ENCODE peak calls at places on chromosomes 1 and 21, in ten cellular contexts. U, Y, F, B, M, I, Q, Z, T and A are unnamed samples. For H3K4me1, the result is how much of the 10 kb centered on the place peaks cover.

GRCh38 chr1:167103236-167103894 is 9.5 kb downstream of the STYXL2 start:
- DNase-seq in T (no peak), I (no peak), M (no peak), Z (no peak), Y (no peak), F (no peak), Q (peak), B (peak), U (no peak), A (no peak)

GRCh38 chr1:57894315-57894714 is 470.5 kb upstream of the DAB1 start:
- DNase-seq in Z (no peak), U (no peak), T (no peak), F (no peak), I (no peak), B (no peak), Y (no peak), M (no peak), Q (no peak), A (no peak)

GRCh38 chr1:242120432-242120831 is 121.5 kb upstream of the MAP1LC3C start:
- DNase-seq in T (peak), U (no peak), Z (no peak), I (no peak), Q (no peak), M (no peak), F (no peak), Y (no peak), B (no peak), A (no peak)

GRCh38 chr1:205597691-205598314 is 34.0 kb downstream of the ELK4 start:
- DNase-seq in U (no peak), F (no peak), Y (peak), T (no peak), B (peak), I (no peak), M (peak), Q (no peak), Z (no peak), A (no peak)

GRCh38 chr21:31576428-31576827 is 83.1 kb upstream of the SOD1 start:
- DNase-seq in Z (no peak), I (no peak), Q (peak), F (no peak), M (peak), B (peak), U (no peak), Y (peak), T (no peak), A (no peak)

GRCh38 chr1:1157914-1158710 is 15.6 kb upstream of the TTLL10 start:
- DNase-seq in F (peak), B (peak), M (peak), I (peak), Z (peak), Y (peak), Q (peak), U (no peak), T (peak), A (no peak)

GRCh38 chr21:16678479-16678878 is 834.4 kb upstream of the CXADR start:
- DNase-seq in T (no peak), U (no peak), M (no peak), Y (peak), Z (no peak), I (no peak), F (no peak), Q (no peak), B (no peak), A (no peak)

GRCh38 chr1:65793359-65793732 is 651 bp downstream of the PDE4B start:
- DNase-seq in Y (no peak), M (peak), U (no peak), I (no peak), B (peak), Z (no peak), F (no peak), T (no peak), Q (no peak), A (no peak)

GRCh38 chr1:15663925-15664324 is 20.2 kb upstream of the PLEKHM2 start:
- DNase-seq in M (no peak), F (no peak), Q (no peak), B (no peak), Y (no peak), I (no peak), U (no peak), T (no peak), Z (no peak), A (no peak)

DNA sequence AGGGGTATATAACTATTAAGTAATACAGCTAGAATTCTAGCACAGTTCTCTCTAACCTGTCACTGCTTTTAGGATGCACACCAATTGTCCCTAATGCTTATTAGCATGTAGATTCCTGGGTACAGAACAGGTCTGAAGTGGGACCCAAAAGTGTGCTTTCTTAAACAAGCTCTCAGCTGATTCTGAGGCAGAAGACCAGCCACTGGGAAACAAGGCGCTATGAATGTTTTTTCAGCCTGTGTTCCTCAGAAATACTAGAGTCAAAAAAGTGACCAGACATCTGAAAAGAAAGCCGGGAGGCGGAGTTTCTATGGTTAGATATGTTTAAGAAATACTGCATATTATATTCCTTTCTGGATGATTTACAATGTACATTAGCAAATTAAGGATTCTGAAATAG is 1.8 kb downstream of the PEF1 start:
- DNase-seq in Y (no peak), F (no peak), M (no peak), T (no peak), Z (peak), U (no peak), Q (no peak), B (no peak), I (no peak), A (no peak)
- H3K4me1 ChIP-seq in Y (under half), F (under half), M (under half), T (under half), Z (half or more), U (under half), Q (under half), B (under half), I (under half), A (under half)

GRCh38 chr1:30679201-30679975 is 44.0 kb downstream of the MATN1 start:
- DNase-seq in B (no peak), Y (no peak), F (no peak), M (no peak), Z (no peak), Q (no peak), T (no peak), I (no peak), U (peak), A (no peak)

GRCh38 chr1:30679976-30680305 is 43.4 kb downstream of the MATN1 start:
- DNase-seq in Y (no peak), Q (no peak), B (no peak), U (peak), Z (no peak), M (no peak), I (no peak), T (no peak), F (no peak), A (no peak)

GRCh38 chr1:30677471-30677870 is 45.9 kb downstream of the MATN1 start:
- DNase-seq in Y (no peak), F (no peak), B (no peak), T (no peak), I (no peak), M (no peak), Z (no peak), Q (no peak), U (peak), A (no peak)

GRCh38 chr1:30680429-30680828 is 43.0 kb downstream of the MATN1 start:
- DNase-seq in M (no peak), Z (no peak), F (no peak), B (no peak), Q (no peak), T (no peak), U (peak), I (no peak), Y (no peak), A (no peak)

DNA sequence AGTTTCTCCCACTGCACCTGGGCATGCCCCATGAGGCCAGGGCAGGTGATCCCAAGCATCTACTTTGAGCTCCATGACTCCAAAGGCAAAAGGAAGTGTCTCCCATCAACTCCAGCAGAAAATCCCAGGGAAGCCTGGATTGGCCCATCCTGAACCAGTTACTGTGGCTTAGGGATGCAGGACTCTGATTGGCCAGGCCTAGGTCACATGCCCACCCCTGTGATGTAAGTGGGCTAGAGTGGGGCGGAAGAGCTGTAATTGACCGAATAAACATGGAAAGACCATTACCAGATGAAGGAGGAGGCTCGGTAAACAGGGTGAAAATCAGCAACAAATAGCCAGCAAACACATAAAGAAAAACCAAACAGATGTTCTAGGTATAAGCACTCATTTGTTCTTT is 45.2 kb downstream of the MATN1 start:
- DNase-seq in Q (no peak), M (no peak), Y (no peak), U (no peak), B (no peak), Z (no peak), T (no peak), I (no peak), F (no peak), A (no peak)
- H3K27ac ChIP-seq in Q (no peak), M (no peak), Y (no peak), U (no peak), B (no peak), Z (no peak), T (no peak), I (no peak), F (no peak), A (no peak)

GRCh38 chr1:111214086-111214801 is 13.3 kb upstream of the CHI3L2 start:
- DNase-seq in F (peak), I (no peak), B (peak), Y (no peak), Q (no peak), Z (no peak), U (no peak), T (peak), M (no peak), A (no peak)

GRCh38 chr1:111212634-111213335 is 12.3 kb upstream of the DENND2D start:
- DNase-seq in B (no peak), I (no peak), F (no peak), Z (no peak), Y (no peak), Q (no peak), U (no peak), M (no peak), T (no peak), A (no peak)

GRCh38 chr1:111214884-111215283 is 12.6 kb upstream of the CHI3L2 start:
- DNase-seq in Y (no peak), U (no peak), F (peak), B (no peak), T (peak), M (no peak), Q (no peak), Z (no peak), I (no peak), A (no peak)

GRCh38 chr1:111216751-111217150 is 10.8 kb upstream of the CHI3L2 start:
- DNase-seq in I (no peak), Z (no peak), F (no peak), U (no peak), B (no peak), M (no peak), T (peak), Y (no peak), Q (no peak), A (no peak)

GRCh38 chr1:111213412-111213811 is 13.0 kb upstream of the DENND2D start:
- DNase-seq in T (no peak), F (no peak), Z (no peak), Y (no peak), Q (no peak), I (no peak), B (no peak), U (no peak), M (no peak), A (no peak)
- H3K4me1 ChIP-seq in T (half or more), F (half or more), Z (under half), Y (under half), Q (under half), I (half or more), B (under half), U (under half), M (under half), A (under half)

GRCh38 chr1:243501002-243501401 is 245.2 kb downstream of the SDCCAG8 start:
- DNase-seq in M (no peak), Z (no peak), U (no peak), I (no peak), B (peak), T (no peak), Y (peak), Q (peak), F (no peak), A (no peak)

GRCh38 chr1:243497939-243498681 is 242.3 kb downstream of the SDCCAG8 start:
- DNase-seq in Q (no peak), B (no peak), Y (no peak), M (no peak), F (no peak), T (no peak), I (no peak), U (no peak), Z (no peak), A (no peak)

GRCh38 chr1:243500506-243500905 is 244.7 kb downstream of the SDCCAG8 start:
- DNase-seq in F (no peak), Z (no peak), I (no peak), Y (no peak), M (no peak), B (no peak), Q (no peak), U (no peak), T (no peak), A (no peak)

GRCh38 chr1:243499248-243499647 is 243.4 kb downstream of the SDCCAG8 start:
- DNase-seq in Q (no peak), M (no peak), T (no peak), B (no peak), U (no peak), Z (no peak), Y (no peak), F (no peak), I (no peak), A (no peak)

GRCh38 chr1:243499711-243500110 is 243.9 kb downstream of the SDCCAG8 start:
- DNase-seq in Q (no peak), T (no peak), Y (no peak), M (no peak), Z (no peak), I (no peak), F (no peak), U (no peak), B (no peak), A (no peak)
- H3K27ac ChIP-seq in Q (no peak), T (no peak), Y (no peak), M (no peak), Z (no peak), I (no peak), F (no peak), U (no peak), B (no peak), A (no peak)

GRCh38 chr1:37034301-37035013 is at the start of gene GRIK3:
- DNase-seq in Q (no peak), F (peak), Z (no peak), U (no peak), B (no peak), M (no peak), T (no peak), I (no peak), Y (no peak), A (no peak)
- H3K4me1 ChIP-seq in Q (under half), F (half or more), Z (under half), U (under half), B (under half), M (under half), T (under half), I (under half), Y (under half), A (under half)